ENCODE peak calls at places on chromosomes 3 and 15, in nine cellular contexts. Y, C, Z, U, H, N, V, M and O are unnamed samples. For H3K4me1, the result is how much of the 10 kb centered on the place peaks cover.

GRCh38 chr3:21417991-21418390 is 333.0 kb downstream of the ZNF385D start:
- DNase-seq in Y (no peak), C (no peak), Z (peak), U (no peak), H (no peak), N (no peak), V (no peak), M (no peak), O (no peak)

GRCh38 chr15:29570121-29570930 is 251.9 kb downstream of the TJP1 start:
- DNase-seq in Y (peak), C (no peak), Z (peak), U (no peak), H (peak), N (peak), V (no peak), M (peak), O (peak)

GRCh38 chr3:12916159-12916558 is 74.8 kb upstream of the RPL32 start:
- DNase-seq in Y (no peak), C (no peak), Z (no peak), U (no peak), H (no peak), N (no peak), V (no peak), M (no peak), O (no peak)

GRCh38 chr3:15367059-15367458 is 34.7 kb upstream of the SH3BP5 start:
- DNase-seq in Y (peak), C (no peak), Z (peak), U (peak), H (no peak), N (no peak), V (no peak), M (no peak), O (no peak)

GRCh38 chr15:53976844-53977392 is 1.3 kb upstream of the UNC13C start:
- DNase-seq in Y (no peak), C (no peak), Z (no peak), U (no peak), H (peak), N (peak), V (no peak), M (peak), O (peak)

GRCh38 chr3:124586126-124587052 is 143.9 kb upstream of the UMPS start:
- DNase-seq in Y (no peak), C (no peak), Z (no peak), U (no peak), H (no peak), N (no peak), V (no peak), M (peak), O (peak)

GRCh38 chr3:50290116-50290745 is 2.0 kb downstream of the IFRD2 start:
- DNase-seq in Y (no peak), C (no peak), Z (no peak), U (no peak), H (no peak), N (no peak), V (no peak), M (no peak), O (no peak)

GRCh38 chr3:134372405-134373277 is 1.6 kb downstream of the AMOTL2 start:
- DNase-seq in Y (no peak), C (no peak), Z (no peak), U (no peak), H (no peak), N (no peak), V (no peak), M (no peak), O (no peak)

GRCh38 chr3:50242778-50243551 is 7.0 kb downstream of the GNAI2 start:
- DNase-seq in Y (peak), C (no peak), Z (peak), U (peak), H (no peak), N (no peak), V (no peak), M (no peak), O (peak)

GRCh38 chr3:182810574-182811268 is 17.4 kb downstream of the ATP11B start:
- DNase-seq in Y (peak), C (no peak), Z (no peak), U (no peak), H (no peak), N (no peak), V (no peak), M (no peak), O (no peak)

GRCh38 chr3:129439381-129439816 is 349 bp downstream of the MBD4 start:
- DNase-seq in Y (peak), C (no peak), Z (no peak), U (peak), H (no peak), N (no peak), V (no peak), M (peak), O (peak)

GRCh38 chr3:191353022-191353777 is 22.9 kb upstream of the UTS2B start:
- DNase-seq in Y (no peak), C (no peak), Z (no peak), U (no peak), H (no peak), N (no peak), V (no peak), M (no peak), O (no peak)

GRCh38 chr3:40035177-40035576 is 225.8 kb downstream of the MYRIP start:
- DNase-seq in Y (no peak), C (no peak), Z (peak), U (no peak), H (no peak), N (no peak), V (no peak), M (no peak), O (no peak)

GRCh38 chr15:62781081-62781497 is 261.5 kb upstream of the TPM1 start:
- DNase-seq in Y (no peak), C (no peak), Z (peak), U (no peak), H (no peak), N (peak), V (no peak), M (no peak), O (no peak)

GRCh38 chr3:126960604-126960995 is 22.3 kb upstream of the PLXNA1 start:
- DNase-seq in Y (no peak), C (no peak), Z (no peak), U (no peak), H (no peak), N (no peak), V (no peak), M (no peak), O (no peak)

GRCh38 chr15:81886586-81886985 is 159.2 kb downstream of the MEX3B start:
- DNase-seq in Y (no peak), C (no peak), Z (peak), U (no peak), H (no peak), N (no peak), V (no peak), M (no peak), O (no peak)

GRCh38 chr15:70149667-70150404 is 52.1 kb upstream of the TLE3 start:
- DNase-seq in Y (no peak), C (no peak), Z (peak), U (peak), H (no peak), N (no peak), V (no peak), M (peak), O (no peak)

GRCh38 chr3:146468234-146468931 is 978 bp downstream of the PLSCR2 start:
- DNase-seq in Y (no peak), C (no peak), Z (peak), U (no peak), H (no peak), N (no peak), V (no peak), M (no peak), O (no peak)

GRCh38 chr3:178475062-178475461 is 61.2 kb upstream of the KCNMB2 start:
- DNase-seq in Y (no peak), C (no peak), Z (no peak), U (no peak), H (no peak), N (no peak), V (no peak), M (no peak), O (peak)

GRCh38 chr3:128226794-128227399 is 73.6 kb downstream of the EEFSEC start:
- DNase-seq in Y (peak), C (peak), Z (peak), U (peak), H (peak), N (peak), V (peak), M (peak), O (peak)

GRCh38 chr15:39432935-39433334 is 147.9 kb upstream of the THBS1 start:
- DNase-seq in Y (no peak), C (no peak), Z (no peak), U (no peak), H (no peak), N (no peak), V (no peak), M (no peak), O (no peak)

GRCh38 chr15:82530606-82531379 is 9.5 kb downstream of the RPS17 start:
- DNase-seq in Y (peak), C (peak), Z (peak), U (peak), H (peak), N (peak), V (no peak), M (peak), O (peak)

GRCh38 chr15:41292521-41292920 is 39.9 kb downstream of the OIP5 start:
- DNase-seq in Y (no peak), C (no peak), Z (peak), U (no peak), H (no peak), N (no peak), V (no peak), M (no peak), O (no peak)

GRCh38 chr15:74369084-74369745 is 1.8 kb upstream of the CYP11A1 start:
- DNase-seq in Y (no peak), C (no peak), Z (no peak), U (no peak), H (no peak), N (no peak), V (no peak), M (no peak), O (no peak)

GRCh38 chr3:171462224-171462623 is 2.0 kb upstream of the TNIK start:
- DNase-seq in Y (no peak), C (no peak), Z (no peak), U (no peak), H (no peak), N (no peak), V (no peak), M (no peak), O (peak)

GRCh38 chr15:69308949-69309348 is 10.2 kb downstream of the PAQR5 start:
- DNase-seq in Y (no peak), C (no peak), Z (no peak), U (no peak), H (no peak), N (no peak), V (no peak), M (no peak), O (no peak)

GRCh38 chr3:187013080-187013838 is 82.9 kb downstream of the ST6GAL1 start:
- DNase-seq in Y (peak), C (no peak), Z (no peak), U (no peak), H (no peak), N (no peak), V (no peak), M (no peak), O (no peak)

GRCh38 chr15:39794970-39795369 is 12.3 kb upstream of the FSIP1 start:
- DNase-seq in Y (no peak), C (no peak), Z (no peak), U (no peak), H (no peak), N (no peak), V (no peak), M (peak), O (no peak)

GRCh38 chr3:53162672-53163458 is 1.9 kb downstream of the PRKCD start:
- DNase-seq in Y (no peak), C (no peak), Z (no peak), U (peak), H (no peak), N (no peak), V (no peak), M (peak), O (no peak)

GRCh38 chr3:197122394-197122793 is 92.8 kb upstream of the MELTF start:
- DNase-seq in Y (no peak), C (no peak), Z (no peak), U (no peak), H (no peak), N (no peak), V (no peak), M (no peak), O (no peak)

GRCh38 chr15:82807920-82808633 is 1.4 kb upstream of the WHAMM start:
- DNase-seq in Y (no peak), C (no peak), Z (no peak), U (no peak), H (no peak), N (no peak), V (no peak), M (no peak), O (peak)

GRCh38 chr3:186216903-186217819 is 108.3 kb upstream of the ETV5 start:
- DNase-seq in Y (no peak), C (no peak), Z (no peak), U (no peak), H (no peak), N (no peak), V (no peak), M (no peak), O (no peak)

GRCh38 chr3:132654190-132654589 is 5.4 kb downstream of the ACAD11 start:
- DNase-seq in Y (no peak), C (no peak), Z (no peak), U (no peak), H (no peak), N (no peak), V (no peak), M (no peak), O (no peak)

DNA sequence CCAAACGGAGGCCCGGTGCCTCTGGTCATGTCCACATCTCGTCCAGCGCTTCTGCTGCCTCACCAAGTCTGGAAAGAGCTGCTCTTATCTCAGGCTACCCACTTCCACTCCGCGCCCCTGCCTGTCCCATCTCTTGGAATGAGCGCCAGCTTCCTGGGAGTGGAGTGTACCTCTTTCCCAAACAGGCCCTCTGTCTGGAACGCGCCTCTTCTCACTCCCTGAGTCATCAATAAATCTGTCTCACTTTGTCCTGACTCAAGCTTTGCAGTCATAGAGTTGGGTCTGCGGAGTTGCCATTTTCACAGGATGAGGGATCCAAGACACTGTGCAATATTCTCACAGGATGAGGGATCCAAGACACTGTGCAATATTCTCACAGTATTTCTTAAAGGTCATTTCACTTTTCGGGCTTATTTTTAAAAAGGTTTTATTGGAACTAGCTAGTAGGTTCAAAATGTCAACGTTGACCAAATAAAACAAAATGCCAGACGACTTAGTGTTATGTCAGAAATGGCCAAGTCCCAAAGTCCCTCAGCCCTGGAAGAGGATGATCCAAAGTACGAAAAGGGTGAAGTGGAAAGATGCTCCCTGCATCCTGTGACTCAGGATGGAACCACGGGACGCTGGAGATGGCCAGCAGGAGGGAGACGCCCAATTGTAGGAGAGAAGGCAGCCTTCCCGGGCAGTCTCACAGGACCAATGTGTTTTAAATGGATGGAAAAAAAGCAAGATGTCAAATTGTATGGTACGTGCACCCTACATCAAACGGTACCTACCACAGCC is 81.1 kb downstream of the CHSY1 start:
- DNase-seq in Y (no peak), C (no peak), Z (peak), U (peak), H (no peak), N (no peak), V (no peak), M (no peak), O (no peak)
- H3K4me1 ChIP-seq in Y (under half), C (under half), Z (under half), U (half or more), H (under half), N (half or more), V (under half), M (under half), O (under half)

DNA sequence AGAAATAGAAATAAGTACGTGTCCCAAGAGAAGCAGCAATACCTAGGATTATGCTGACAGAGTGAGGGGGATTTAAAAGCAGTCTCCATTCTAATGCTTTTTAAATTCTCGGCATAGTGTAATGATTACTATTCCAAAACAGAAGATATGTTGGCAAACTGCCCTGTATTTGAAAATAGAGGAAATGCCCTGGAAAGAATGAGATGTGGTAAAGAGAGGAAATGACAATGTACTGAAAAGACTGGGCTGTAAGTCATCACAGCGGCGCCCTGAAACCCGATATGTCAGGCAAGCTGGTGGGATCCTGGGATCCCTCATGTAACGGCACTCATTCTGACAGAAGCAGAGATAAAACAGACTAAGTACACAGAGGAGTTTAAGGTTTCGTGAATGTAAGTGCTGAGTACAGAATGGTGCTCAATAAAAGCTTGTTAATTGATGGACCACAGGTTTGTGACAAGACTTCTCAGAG is 91.2 kb downstream of the NFKBIZ start:
- DNase-seq in Y (peak), C (no peak), Z (peak), U (peak), H (peak), N (peak), V (no peak), M (peak), O (peak)
- H2AFZ ChIP-seq in Y (peak), C (no peak), Z (peak), U (peak), H (no peak), N (no peak), V (peak), M (no peak), O (no peak)

GRCh38 chr15:91116379-91117067 is 16.5 kb downstream of the SV2B start:
- DNase-seq in Y (peak), C (no peak), Z (peak), U (peak), H (no peak), N (no peak), V (no peak), M (no peak), O (no peak)

GRCh38 chr15:91109885-91110284 is 9.8 kb downstream of the SV2B start:
- DNase-seq in Y (no peak), C (no peak), Z (no peak), U (no peak), H (no peak), N (no peak), V (no peak), M (no peak), O (no peak)

GRCh38 chr15:91114301-91114700 is 14.2 kb downstream of the SV2B start:
- DNase-seq in Y (no peak), C (no peak), Z (no peak), U (no peak), H (no peak), N (no peak), V (no peak), M (no peak), O (no peak)

GRCh38 chr15:91110407-91110806 is 10.3 kb downstream of the SV2B start:
- DNase-seq in Y (no peak), C (no peak), Z (no peak), U (no peak), H (no peak), N (no peak), V (no peak), M (no peak), O (no peak)

DNA sequence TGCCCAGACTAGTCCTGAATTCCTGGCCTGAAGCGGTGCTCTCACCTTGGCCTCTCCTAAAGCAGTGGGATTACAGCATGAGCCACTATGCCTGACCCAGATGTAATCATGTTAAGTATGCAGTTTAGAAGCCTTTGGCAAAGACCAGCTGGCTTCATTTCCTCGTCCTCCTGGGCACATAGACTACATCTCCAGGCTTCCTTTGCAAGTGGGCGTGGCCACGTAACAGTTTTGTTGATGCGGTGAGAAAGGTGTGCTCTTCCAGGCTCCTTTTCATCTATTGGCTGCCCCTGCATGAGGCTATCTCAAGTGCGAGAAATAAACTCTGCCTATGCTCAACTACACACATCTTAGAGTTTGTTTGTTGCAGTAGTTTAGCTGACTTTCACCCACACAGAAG is 13.0 kb downstream of the SV2B start:
- DNase-seq in Y (no peak), C (no peak), Z (no peak), U (peak), H (no peak), N (no peak), V (no peak), M (no peak), O (peak)
- H3K4me1 ChIP-seq in Y (under half), C (under half), Z (under half), U (under half), H (under half), N (under half), V (under half), M (under half), O (under half)

GRCh38 chr15:56806147-56806536 is 72.8 kb upstream of the ZNF280D start:
- DNase-seq in Y (no peak), C (no peak), Z (no peak), U (no peak), H (no peak), N (no peak), V (no peak), M (no peak), O (no peak)
- H2AFZ ChIP-seq in Y (peak), C (peak), Z (no peak), U (peak), H (no peak), N (peak), V (no peak), M (no peak), O (no peak)

GRCh38 chr3:11581237-11582122 is 62.2 kb downstream of the VGLL4 start:
- DNase-seq in Y (no peak), C (no peak), Z (peak), U (peak), H (no peak), N (no peak), V (no peak), M (no peak), O (no peak)

GRCh38 chr3:11582123-11582968 is 61.4 kb downstream of the VGLL4 start:
- DNase-seq in Y (peak), C (no peak), Z (peak), U (peak), H (no peak), N (peak), V (no peak), M (peak), O (peak)

GRCh38 chr3:11583226-11583625 is 60.5 kb downstream of the VGLL4 start:
- DNase-seq in Y (no peak), C (no peak), Z (no peak), U (no peak), H (no peak), N (no peak), V (no peak), M (no peak), O (no peak)

GRCh38 chr3:11583638-11584046 is 60.1 kb downstream of the VGLL4 start:
- DNase-seq in Y (no peak), C (no peak), Z (peak), U (peak), H (no peak), N (no peak), V (no peak), M (no peak), O (no peak)

DNA sequence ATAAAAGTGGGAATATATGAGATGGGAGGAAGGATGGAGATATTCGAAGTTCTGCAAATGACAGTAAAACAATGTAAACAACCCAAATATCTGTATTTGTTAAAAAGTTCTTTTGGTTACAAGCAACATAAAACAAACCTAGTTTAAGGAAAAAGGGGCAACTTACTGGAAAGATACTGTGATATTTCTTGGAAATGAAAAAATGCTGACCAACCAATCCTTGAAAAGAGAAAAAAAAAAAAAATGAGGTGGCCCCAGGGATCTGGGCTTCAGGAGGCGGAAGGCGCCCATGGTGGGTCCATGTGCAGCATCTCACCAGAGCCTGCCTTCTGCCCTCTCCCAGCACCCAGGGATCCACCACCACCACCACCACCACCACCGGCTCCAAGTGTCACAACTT is 59.1 kb downstream of the VGLL4 start:
- DNase-seq in Y (no peak), C (no peak), Z (no peak), U (no peak), H (no peak), N (no peak), V (no peak), M (no peak), O (no peak)
- H3K4me1 ChIP-seq in Y (under half), C (under half), Z (under half), U (under half), H (under half), N (under half), V (under half), M (under half), O (under half)